ENCODE peak calls at places on chromosomes 5 and 9, in seven cellular contexts. O is activated T-helper 2 cell treated with anti-CD3 and anti-CD28 coated beads, Interferon-gamma antibody, Interleukin-2, Interleukin-4, amounts not matched to agents 10 μg/mL and 5 μg/mL and 100 μg/mL, durations not matched to agents 14 hours and 24 hours and 36 hours; F is AG04450; R is HS-27A; M is NCI-H524; C is HT1080; J is CD4-positive, alpha-beta T cell. S is an unnamed sample.

GRCh38 chr9:73200694-73201432 is 49.2 kb downstream of the ANXA1 start:
- DNase-seq in O (no peak), F (no peak), R (no peak), M (no peak), C (peak), J (no peak), S (no peak)

GRCh38 chr5:122741681-122742080 is 33.2 kb upstream of the SNX2 start:
- DNase-seq in O (no peak), F (no peak), R (no peak), M (no peak), C (no peak), J (no peak), S (no peak)

GRCh38 chr5:175798626-175799025 is 72.8 kb upstream of the CPLX2 start:
- DNase-seq in O (no peak), F (no peak), R (no peak), M (no peak), C (no peak), J (no peak), S (no peak)

GRCh38 chr5:87300744-87301143 is 33.1 kb downstream of the RASA1 start:
- DNase-seq in O (no peak), F (peak), R (peak), M (no peak), C (peak), J (peak), S (no peak)

GRCh38 chr5:158123595-158123994 is 264.6 kb upstream of the CLINT1 start:
- DNase-seq in O (no peak), F (no peak), R (no peak), M (no peak), C (no peak), J (no peak), S (no peak)

GRCh38 chr9:137114220-137114612 is 317 bp downstream of the DPP7 start:
- DNase-seq in O (no peak), F (no peak), R (no peak), M (no peak), C (no peak), J (no peak), S (no peak)

GRCh38 chr5:137269886-137270285 is 229.2 kb downstream of the SPOCK1 start:
- DNase-seq in O (no peak), F (no peak), R (no peak), M (no peak), C (no peak), J (no peak), S (no peak)

GRCh38 chr5:67414712-67415111 is 218.1 kb upstream of the CD180 start:
- DNase-seq in O (no peak), F (no peak), R (no peak), M (no peak), C (no peak), J (no peak), S (no peak)

S was measured in left lung.